ENCODE peak calls at places on chromosomes 13 and 19, in six cellular contexts. R, L, N, I, P and G are unnamed samples.

GRCh38 chr13:77033717-77034302 is 6.9 kb upstream of the FBXL3 start:
- DNase-seq in L (peak; percentile 60), P (no peak), R (no peak), I (no peak), N (no peak), G (no peak)

GRCh38 chr13:97224544-97225324 is 2.6 kb downstream of the MBNL2 start:
- DNase-seq in P (peak; percentile 81), L (peak; percentile 41), R (peak; percentile 75), N (no peak), I (peak; percentile 27), G (no peak)

GRCh38 chr13:50796463-50796862 is 47.0 kb downstream of the DLEU7 start:
- DNase-seq in R (no peak), N (no peak), L (no peak), P (no peak), I (no peak), G (no peak)

GRCh38 chr13:27926644-27927434 is 7.0 kb downstream of the PDX1 start:
- DNase-seq in P (no peak), N (peak; percentile 60), L (no peak), R (no peak), I (no peak), G (peak; percentile 23)

GRCh38 chr13:28679628-28680027 is 20.7 kb downstream of the POMP start:
- DNase-seq in L (peak; percentile 31), I (no peak), N (no peak), R (peak; percentile 37), P (no peak), G (no peak)

GRCh38 chr13:22332411-22332810 is 661.5 kb downstream of the FGF9 start:
- DNase-seq in I (no peak), P (no peak), L (no peak), N (no peak), R (no peak), G (no peak)

GRCh38 chr19:4059931-4060620 is 6.6 kb downstream of the ZBTB7A start:
- DNase-seq in L (no peak), N (peak; percentile 32), R (no peak), I (no peak), P (no peak), G (no peak)

GRCh38 chr19:55082023-55082851 is 6.6 kb downstream of the EPS8L1 start:
- DNase-seq in R (peak; percentile 58), I (no peak), P (peak; percentile 74), L (peak; percentile 42), N (peak; percentile 97), G (no peak)

GRCh38 chr19:42474743-42475142 is 32.0 kb upstream of the CXCL17 start:
- DNase-seq in P (peak; percentile 82), N (no peak), I (no peak), R (no peak), L (no peak), G (no peak)

GRCh38 chr13:32026619-32027018 is 5.0 kb upstream of the FRY start:
- DNase-seq in I (no peak), P (no peak), N (no peak), R (no peak), L (no peak), G (no peak)

GRCh38 chr19:18975864-18976263 is 34.8 kb upstream of the HOMER3 start:
- DNase-seq in R (no peak), I (no peak), P (no peak), L (no peak), N (no peak), G (no peak)

GRCh38 chr19:53906211-53907192 is 2.6 kb upstream of the CACNG7 start:
- DNase-seq in N (peak; percentile 73), L (no peak), R (no peak), I (no peak), P (no peak), G (peak; percentile 49)

GRCh38 chr19:46221981-46222610 is 7.4 kb upstream of the IGFL1 start:
- DNase-seq in L (peak; percentile 34), N (peak; percentile 70), R (peak; percentile 15), I (peak; percentile 59), P (peak; percentile 63), G (no peak)

GRCh38 chr13:106104281-106104901 is 431.1 kb downstream of the EFNB2 start:
- DNase-seq in L (peak; percentile 91), P (peak; percentile 65), N (no peak), R (peak; percentile 79), I (peak; percentile 64), G (peak; percentile 42)

GRCh38 chr13:89066868-89067466 is 1395.8 kb downstream of the SLITRK5 start:
- DNase-seq in R (peak; percentile 62), I (no peak), P (peak; percentile 70), N (peak; percentile 28), L (peak; percentile 0), G (peak; percentile 40)

GRCh38 chr19:54096642-54097106 is 3.9 kb downstream of the OSCAR start:
- DNase-seq in R (peak; percentile 47), N (peak; percentile 65), P (peak; percentile 74), I (no peak), L (peak; percentile 17), G (no peak)

GRCh38 chr13:47455581-47455980 is 545.5 kb downstream of the SUCLA2 start:
- DNase-seq in P (no peak), L (no peak), N (no peak), I (no peak), R (no peak), G (no peak)

GRCh38 chr19:46131485-46132143 is 7.1 kb upstream of the IGFL3 start:
- DNase-seq in L (no peak), N (no peak), P (no peak), I (no peak), R (no peak), G (no peak)

GRCh38 chr19:40503300-40503699 is 36.5 kb downstream of the SPTBN4 start:
- DNase-seq in N (peak; percentile 41), P (peak; percentile 47), R (no peak), I (no peak), L (no peak), G (no peak)

GRCh38 chr13:88257706-88258105 is 586.5 kb downstream of the SLITRK5 start:
- DNase-seq in R (no peak), P (no peak), L (no peak), N (no peak), I (no peak), G (no peak)

GRCh38 chr19:55700813-55701212 is 25.8 kb downstream of the EPN1 start:
- DNase-seq in L (no peak), N (no peak), P (no peak), I (no peak), R (no peak), G (no peak)

GRCh38 chr13:24834902-24835510 is 71.0 kb downstream of the RNF17 start:
- DNase-seq in R (no peak), N (no peak), P (peak; percentile 14), I (no peak), L (no peak), G (no peak)

GRCh38 chr19:42067315-42067888 is 2.6 kb downstream of the GRIK5 start:
- DNase-seq in R (no peak), N (no peak), I (no peak), L (no peak), P (no peak), G (no peak)

GRCh38 chr13:32638739-32639138 is 52.5 kb downstream of the PDS5B start:
- DNase-seq in I (no peak), R (no peak), N (no peak), L (no peak), P (no peak), G (no peak)

GRCh38 chr19:13152356-13152853 is 2.2 kb downstream of the IER2 start:
- DNase-seq in P (peak; percentile 76), R (no peak), N (no peak), L (no peak), I (peak; percentile 50), G (no peak)
- H2BK120ac ChIP-seq in P (peak overlapping the region; percentile 78), R (peak overlapping the region; percentile 50), N (peak overlapping the region; percentile 97), L (peak overlapping the region; percentile 77), I (peak overlapping the region; percentile 92), G (no peak overlapping the region)

GRCh38 chr19:50329146-50329925 is at the start of gene KCNC3:
- DNase-seq in L (peak; percentile 83), P (peak; percentile 100), I (peak; percentile 99), N (peak; percentile 100), R (peak; percentile 82), G (peak; percentile 100)
- H3K18ac ChIP-seq in L (no peak within 1 kb of the TSS), P (peak within 1 kb of the TSS; percentile 31), I (peak within 1 kb of the TSS; percentile 91), N (peak within 1 kb of the TSS; percentile 68), R (no peak within 1 kb of the TSS), G (peak within 1 kb of the TSS; percentile 97)

DNA sequence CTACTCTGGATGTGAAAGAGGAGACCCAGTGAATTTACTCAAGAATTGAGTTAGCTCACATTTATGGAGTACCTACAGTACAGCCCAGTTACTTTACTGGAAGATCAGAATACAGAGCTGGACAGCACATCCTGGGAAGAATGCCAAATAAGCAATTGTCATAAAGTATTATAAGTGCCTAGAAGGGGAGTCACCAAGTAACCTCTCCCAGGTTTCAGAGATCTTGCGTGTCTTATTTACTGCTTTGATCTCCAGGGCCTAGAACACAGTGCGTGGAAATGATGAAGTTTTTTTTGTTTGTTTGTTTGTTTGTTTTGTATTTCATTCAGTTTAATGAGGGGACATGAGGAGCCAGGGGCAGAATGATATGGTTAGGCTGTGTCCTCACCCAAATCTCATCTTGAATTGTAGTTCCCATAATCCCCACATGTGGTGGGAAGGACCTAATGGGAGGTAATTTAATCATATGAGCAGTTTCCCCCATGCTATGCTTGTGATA is 5.1 kb downstream of the GARRE1 start:
- DNase-seq in L (peak; percentile 45), N (no peak), P (no peak), I (no peak), R (no peak), G (no peak)
- H3K4me1 ChIP-seq in L (peaks cover 21% of the 10 kb centered on the region), N (peaks cover 3% of the 10 kb centered on the region), P (peaks cover 11% of the 10 kb centered on the region), I (peaks cover 11% of the 10 kb centered on the region), R (peaks cover 19% of the 10 kb centered on the region), G (peaks cover 2% of the 10 kb centered on the region)

GRCh38 chr19:17951151-17952040 is 15.5 kb upstream of the KCNN1 start:
- DNase-seq in R (no peak), N (peak; percentile 47), I (no peak), P (no peak), L (no peak), G (no peak)
- H2BK120ac ChIP-seq in R (no peak overlapping the region), N (no peak overlapping the region), I (no peak overlapping the region), P (no peak overlapping the region), L (no peak overlapping the region), G (no peak overlapping the region)

DNA sequence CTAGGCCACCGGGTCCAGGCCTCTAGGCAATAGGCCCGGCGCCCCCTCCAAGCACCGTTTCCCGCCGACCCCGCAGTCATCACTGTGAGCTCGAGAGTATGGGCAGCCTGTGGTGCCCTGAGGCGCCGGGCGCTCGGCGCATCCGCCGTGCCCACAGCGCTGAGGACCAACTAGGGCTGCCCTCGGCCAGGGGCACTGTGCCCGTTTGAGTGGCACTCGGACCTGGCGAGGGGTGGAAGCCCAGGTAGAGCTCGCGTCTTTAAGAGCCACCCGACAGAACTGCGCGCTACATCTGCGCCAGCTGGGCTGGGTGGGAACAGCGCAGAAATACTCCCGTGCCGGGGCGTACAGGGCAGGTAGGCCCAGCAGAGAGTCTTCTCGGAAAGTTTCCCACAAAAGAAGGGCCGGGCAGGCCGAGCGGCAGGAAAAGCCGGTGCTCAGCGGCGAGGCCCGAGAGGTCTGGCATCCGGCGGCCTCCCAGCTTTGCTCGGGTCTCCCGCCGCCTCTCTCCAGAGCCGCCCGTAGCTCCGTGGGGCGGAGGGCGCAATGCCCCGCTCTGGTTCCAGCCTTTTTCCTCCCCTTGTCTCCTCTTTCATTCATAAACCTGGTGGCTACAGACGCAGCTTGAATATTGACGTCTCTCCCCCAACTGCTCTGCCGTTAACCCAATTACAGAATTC is 5.4 kb upstream of the SOX1 start:
- DNase-seq in P (no peak), I (no peak), R (no peak), L (no peak), N (peak; percentile 58), G (no peak)
- H3K18ac ChIP-seq in P (no peak overlapping the region), I (no peak overlapping the region), R (no peak overlapping the region), L (no peak overlapping the region), N (no peak overlapping the region), G (peak overlapping the region; percentile 90)